ENCODE peak calls at places on chromosomes 16 and 17, in eight cellular contexts. K, J, O, L, W, E, H and A are unnamed samples.

GRCh38 chr17:20243524-20243923 is 223.8 kb downstream of the LGALS9B start:
- DNase-seq in K (no peak), J (no peak), O (no peak), L (no peak), W (no peak), E (no peak), H (no peak), A (no peak)

GRCh38 chr16:27547134-27547533 is 2.6 kb downstream of the GTF3C1 start:
- DNase-seq in K (peak), J (peak), O (no peak), L (peak), W (peak), E (peak), H (no peak), A (no peak)

GRCh38 chr16:75288181-75288580 is 36.8 kb upstream of the BCAR1 start:
- DNase-seq in K (no peak), J (no peak), O (no peak), L (peak), W (no peak), E (no peak), H (no peak), A (no peak)

GRCh38 chr17:42917236-42917603 is 16.6 kb downstream of the G6PC1 start:
- DNase-seq in K (no peak), J (no peak), O (no peak), L (no peak), W (no peak), E (no peak), H (no peak), A (no peak)

GRCh38 chr17:4594406-4595349 is 10.3 kb downstream of the SMTNL2 start:
- DNase-seq in K (no peak), J (peak), O (no peak), L (peak), W (no peak), E (no peak), H (peak), A (no peak)

GRCh38 chr16:73319747-73320146 is 271.8 kb upstream of the ZFHX3 start:
- DNase-seq in K (no peak), J (no peak), O (no peak), L (no peak), W (no peak), E (no peak), H (no peak), A (no peak)

GRCh38 chr17:59651346-59651745 is 31.7 kb downstream of the CLTC start:
- DNase-seq in K (peak), J (no peak), O (no peak), L (no peak), W (no peak), E (peak), H (no peak), A (no peak)

GRCh38 chr17:69450857-69451410 is 36.4 kb downstream of the MAP2K6 start:
- DNase-seq in K (peak), J (no peak), O (no peak), L (no peak), W (no peak), E (no peak), H (peak), A (no peak)

GRCh38 chr17:63279498-63280230 is 166.4 kb downstream of the CYB561 start:
- DNase-seq in K (peak), J (no peak), O (no peak), L (no peak), W (no peak), E (no peak), H (no peak), A (no peak)

GRCh38 chr17:44688675-44689491 is 693 bp downstream of the CCDC43 start:
- DNase-seq in K (no peak), J (peak), O (no peak), L (no peak), W (no peak), E (no peak), H (no peak), A (no peak)

GRCh38 chr16:83895942-83896341 is 3.0 kb upstream of the MLYCD start:
- DNase-seq in K (no peak), J (no peak), O (no peak), L (no peak), W (no peak), E (no peak), H (no peak), A (no peak)

DNA sequence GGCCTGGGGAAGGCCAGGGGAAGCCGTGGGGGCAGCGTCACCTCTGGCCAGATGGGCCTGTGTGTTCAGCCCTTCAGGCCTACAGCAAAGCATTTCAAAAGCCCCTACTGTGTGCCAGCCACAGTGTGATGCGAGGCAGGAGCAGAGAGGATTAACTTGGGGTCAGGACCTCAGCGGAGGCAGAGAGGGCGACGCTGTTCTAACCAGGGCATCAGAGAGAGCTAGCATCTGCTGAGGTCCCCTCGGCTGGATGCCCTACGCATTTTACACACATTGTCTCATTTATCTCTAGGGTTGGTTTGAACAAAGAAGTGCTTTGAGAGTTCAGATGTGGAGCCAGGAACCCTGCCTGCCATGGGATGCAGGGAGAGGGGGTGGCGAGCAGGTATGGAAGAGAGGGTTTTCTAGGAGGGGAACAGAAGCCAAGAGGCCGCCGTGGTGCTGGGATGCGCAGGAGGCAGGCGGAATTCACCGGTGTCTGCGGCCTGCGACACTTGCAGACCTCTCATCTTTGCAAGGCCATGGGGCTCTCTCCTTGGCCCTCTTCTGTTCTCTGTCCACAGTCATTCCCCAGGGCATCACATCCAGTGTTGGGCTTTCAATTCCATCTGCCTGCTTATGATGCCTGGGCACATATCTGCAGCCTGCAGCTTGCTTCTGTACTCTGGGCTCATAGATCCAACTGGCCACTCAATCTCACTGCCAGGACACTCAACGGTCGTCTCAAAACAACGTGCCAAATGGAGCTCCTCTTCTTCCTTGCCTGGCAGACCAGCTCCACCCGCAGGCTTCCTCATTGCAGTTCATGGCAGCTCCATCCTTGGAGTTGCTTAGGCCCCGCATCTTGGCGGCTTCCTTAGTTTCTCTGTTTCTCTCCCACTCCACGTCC is 8.1 kb upstream of the NKD1 start:
- DNase-seq in K (no peak), J (no peak), O (no peak), L (no peak), W (no peak), E (no peak), H (peak), A (no peak)
- TF ChIP-seq CTCF in K (no peak), J (no peak), O (no peak), L (no peak), W (no peak), E (no peak), H (peak), A (peak)

DNA sequence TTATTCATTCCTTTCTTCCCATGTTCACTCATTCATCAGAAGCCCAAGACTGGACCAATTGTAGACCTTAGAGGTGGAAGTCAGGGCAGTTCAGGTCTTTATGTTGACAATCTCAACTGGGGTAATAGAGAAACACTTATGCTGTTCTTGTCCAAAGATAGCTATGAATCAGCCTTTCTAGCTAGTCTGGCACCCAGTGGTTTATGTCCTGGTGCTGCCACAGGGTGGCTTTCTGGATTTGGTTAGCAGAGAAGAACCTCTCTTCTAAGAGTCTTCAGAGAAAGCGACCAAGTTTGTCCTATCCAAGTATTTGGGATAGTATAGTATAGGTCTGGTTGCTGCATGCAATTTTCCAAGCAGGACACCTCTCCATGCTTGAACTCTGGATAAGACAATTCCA is 83.3 kb downstream of the NOG start:
- DNase-seq in K (no peak), J (no peak), O (no peak), L (no peak), W (no peak), E (no peak), H (no peak), A (no peak)
- TF ChIP-seq CTCF in K (no peak), J (no peak), O (no peak), L (no peak), W (peak), E (no peak), H (peak), A (no peak)

GRCh38 chr16:30380072-30380471 is 2.3 kb downstream of the SEPTIN1 start:
- DNase-seq in K (no peak), J (no peak), O (no peak), L (no peak), W (no peak), E (no peak), H (no peak), A (no peak)

GRCh38 chr16:30379165-30379783 is 3.1 kb downstream of the SEPTIN1 start:
- DNase-seq in K (no peak), J (no peak), O (no peak), L (no peak), W (no peak), E (no peak), H (no peak), A (no peak)

GRCh38 chr16:30377812-30378235 is 3.2 kb downstream of the MYL11 start:
- DNase-seq in K (peak), J (peak), O (peak), L (peak), W (peak), E (peak), H (peak), A (peak)

GRCh38 chr16:30377050-30377811 is 2.6 kb downstream of the MYL11 start:
- DNase-seq in K (no peak), J (no peak), O (no peak), L (no peak), W (no peak), E (no peak), H (peak), A (no peak)

GRCh38 chr16:30378236-30379164 is 3.9 kb downstream of the SEPTIN1 start:
- DNase-seq in K (peak), J (peak), O (peak), L (peak), W (peak), E (peak), H (peak), A (peak)
- TF ChIP-seq CTCF in K (peak), J (no peak), O (no peak), L (no peak), W (peak), E (peak), H (peak), A (peak)

GRCh38 chr17:32461853-32462617 is 17.7 kb downstream of the PSMD11 start:
- DNase-seq in K (peak), J (peak), O (peak), L (peak), W (no peak), E (peak), H (peak), A (no peak)
- TF ChIP-seq CTCF in K (peak), J (peak), O (peak), L (peak), W (peak), E (peak), H (peak), A (peak)

DNA sequence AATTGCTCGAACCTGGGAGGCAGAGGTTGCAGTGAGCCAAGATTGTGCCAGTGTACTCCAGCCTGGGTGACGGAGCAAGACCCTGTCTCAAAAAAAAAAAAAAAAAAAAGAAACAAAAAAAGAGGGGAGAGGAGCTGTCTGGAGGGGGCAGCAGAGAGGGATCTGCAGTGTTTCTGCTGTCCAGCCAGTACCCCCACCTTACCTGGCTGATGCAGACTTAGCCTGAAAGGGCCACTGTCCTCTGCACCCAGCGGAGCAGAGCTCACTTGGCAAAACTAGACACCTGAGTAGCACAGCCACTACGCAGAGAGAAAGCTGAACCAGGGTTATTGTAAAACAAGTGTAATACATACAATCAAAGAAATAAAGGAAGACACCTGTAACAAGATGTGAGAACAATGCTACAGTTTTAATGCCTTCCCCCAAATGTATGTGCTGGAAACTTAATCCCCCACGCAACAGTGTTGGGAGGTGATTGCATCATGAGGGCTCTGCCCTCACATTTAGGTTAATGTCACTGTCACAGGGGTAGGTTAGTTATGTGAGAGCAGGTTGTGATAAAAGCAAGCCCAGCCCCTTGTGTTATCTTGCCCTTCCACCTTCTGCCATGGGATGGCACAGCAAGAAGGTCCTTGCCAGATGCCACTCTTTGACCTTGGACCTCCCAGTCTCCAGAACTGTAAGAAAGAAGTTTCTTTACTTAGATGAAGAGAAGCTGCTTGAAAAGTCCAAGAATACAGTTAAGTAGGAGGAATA is 211.2 kb downstream of the RPTOR start:
- DNase-seq in K (no peak), J (no peak), O (no peak), L (peak), W (no peak), E (no peak), H (peak), A (no peak)
- TF ChIP-seq CTCF in K (peak), J (no peak), O (no peak), L (peak), W (peak), E (peak), H (peak), A (peak)

DNA sequence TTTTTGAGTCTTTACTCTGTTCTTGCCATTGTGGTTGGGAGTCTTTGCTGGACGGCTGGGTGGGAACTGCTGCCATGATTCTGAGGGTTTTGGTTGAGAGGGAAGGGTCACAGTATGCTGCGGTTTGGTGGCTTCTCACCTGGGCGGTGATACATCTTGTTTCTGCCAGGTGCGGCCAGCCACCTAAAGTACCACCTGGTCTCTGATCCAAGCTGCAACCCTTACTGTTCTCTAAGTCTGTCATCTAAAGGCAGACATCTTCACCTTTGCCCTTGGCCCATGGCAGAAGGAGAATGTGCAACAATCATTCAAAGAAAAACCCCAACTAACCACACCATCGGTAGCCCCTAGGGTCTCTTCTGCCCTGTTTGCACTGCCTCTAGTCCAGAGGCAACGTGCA is 19.6 kb upstream of the MPO start:
- DNase-seq in K (no peak), J (peak), O (no peak), L (no peak), W (no peak), E (no peak), H (no peak), A (no peak)
- TF ChIP-seq CTCF in K (no peak), J (no peak), O (no peak), L (no peak), W (no peak), E (no peak), H (no peak), A (no peak)